ENCODE peak calls at places on chromosomes 13 and 19, in five cellular contexts. One of them, this sample, is unnamed.
A peak's percentile ranks its signal among the peaks of the same experiment; 100 is the strongest.

GRCh38 chr19:5951338-5951861 is 26.5 kb downstream of the RANBP3 start:
- DNase-seq in IMR-90: no peak
- DNase-seq in AG04449: no peak
- DNase-seq in bronchial epithelial cell: no peak
- DNase-seq in activated naive CD4-positive, alpha-beta T cell: no peak
- DNase-seq in this sample: no peak

GRCh38 chr13:32087955-32088747 is 56.6 kb downstream of the FRY start:
- DNase-seq in IMR-90: peak; percentile 75
- DNase-seq in AG04449: no peak
- DNase-seq in bronchial epithelial cell: no peak
- DNase-seq in activated naive CD4-positive, alpha-beta T cell: no peak
- DNase-seq in this sample: peak; percentile 18

GRCh38 chr19:17052439-17052838 is 22.8 kb downstream of the HAUS8 start:
- DNase-seq in IMR-90: peak; percentile 59
- DNase-seq in AG04449: no peak
- DNase-seq in bronchial epithelial cell: peak; percentile 42
- DNase-seq in activated naive CD4-positive, alpha-beta T cell: no peak
- DNase-seq in this sample: peak; percentile 60

GRCh38 chr19:4580961-4581380 is 21.5 kb upstream of the SEMA6B start:
- DNase-seq in IMR-90: no peak
- DNase-seq in AG04449: no peak
- DNase-seq in bronchial epithelial cell: no peak
- DNase-seq in activated naive CD4-positive, alpha-beta T cell: no peak
- DNase-seq in this sample: no peak

GRCh38 chr19:15936950-15937349 is 2.6 kb upstream of the CYP4F11 start:
- DNase-seq in IMR-90: no peak
- DNase-seq in AG04449: no peak
- DNase-seq in bronchial epithelial cell: no peak
- DNase-seq in activated naive CD4-positive, alpha-beta T cell: no peak
- DNase-seq in this sample: no peak

GRCh38 chr19:8567522-8568172 is 9.6 kb downstream of the MYO1F start:
- DNase-seq in IMR-90: no peak
- DNase-seq in AG04449: no peak
- DNase-seq in bronchial epithelial cell: no peak
- DNase-seq in activated naive CD4-positive, alpha-beta T cell: no peak
- DNase-seq in this sample: no peak

GRCh38 chr19:13835791-13836723 is 40.8 kb downstream of the ZSWIM4 start:
- DNase-seq in IMR-90: no peak
- DNase-seq in AG04449: no peak
- DNase-seq in bronchial epithelial cell: no peak
- DNase-seq in activated naive CD4-positive, alpha-beta T cell: no peak
- DNase-seq in this sample: no peak

GRCh38 chr19:17932485-17933338 is at the start of gene CCDC124:
- DNase-seq in IMR-90: peak; percentile 89
- DNase-seq in AG04449: peak; percentile 38
- DNase-seq in bronchial epithelial cell: peak; percentile 83
- DNase-seq in activated naive CD4-positive, alpha-beta T cell: peak; percentile 79
- DNase-seq in this sample: peak; percentile 88